ENCODE peak calls at places on chromosomes 7 and 10, in six cellular contexts. L is thoracic aorta, M is left ventricle myocardium inferior, J is sigmoid colon, G is PC-3, W is psoas muscle. Y is an unnamed sample.

GRCh38 chr10:123995461-123996131 is 97.8 kb downstream of the CHST15 start:
- DNase-seq in L (no peak), M (peak; percentile 31), J (peak; percentile 88), G (peak; percentile 76), W (peak; percentile 54), Y (no peak)

GRCh38 chr10:27153855-27154198 is 357 bp downstream of the YME1L1 start:
- DNase-seq in L (no peak), M (no peak), J (no peak), G (peak; percentile 3), W (no peak), Y (no peak)

GRCh38 chr10:1368772-1369171 is 312.6 kb downstream of the WDR37 start:
- DNase-seq in L (no peak), M (no peak), J (no peak), G (peak; percentile 18), W (no peak), Y (no peak)

GRCh38 chr10:50404021-50404823 is 152.9 kb upstream of the ASAH2 start:
- DNase-seq in L (no peak), M (no peak), J (no peak), G (no peak), W (no peak), Y (no peak)

GRCh38 chr7:15686957-15687644 is 618 bp upstream of the MEOX2 start:
- DNase-seq in L (no peak), M (peak; percentile 17), J (peak; percentile 62), G (no peak), W (no peak), Y (no peak)

GRCh38 chr7:39670052-39670451 is 46.7 kb downstream of the RALA start:
- DNase-seq in L (no peak), M (no peak), J (no peak), G (no peak), W (no peak), Y (no peak)

GRCh38 chr7:76047305-76047810 is 442 bp downstream of the STYXL1 start:
- DNase-seq in L (no peak), M (no peak), J (no peak), G (no peak), W (no peak), Y (no peak)

GRCh38 chr7:55569269-55569663 is 3.0 kb downstream of the VOPP1 start:
- DNase-seq in L (no peak), M (no peak), J (no peak), G (no peak), W (no peak), Y (no peak)

DNA sequence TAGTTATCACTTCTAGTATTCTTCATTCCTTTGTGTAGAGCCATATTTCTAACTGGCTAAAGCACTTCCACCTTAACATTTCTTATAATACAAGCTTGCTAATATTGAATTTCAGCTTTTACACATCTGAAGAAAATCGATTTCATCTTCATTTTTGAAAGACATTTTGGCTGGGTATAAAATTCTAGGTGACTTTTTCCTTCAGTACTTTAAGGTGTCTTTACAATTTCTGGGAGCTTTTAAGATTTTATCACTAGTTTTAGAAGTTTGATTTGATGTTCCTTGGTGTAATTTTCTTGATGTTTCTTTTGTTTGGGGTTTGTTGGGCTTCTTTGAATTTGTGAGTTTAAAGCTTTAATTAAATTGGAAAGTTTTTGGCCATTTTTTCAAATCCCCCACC is 38.5 kb upstream of the TMEM168 start:
- DNase-seq in L (no peak), M (no peak), J (no peak), G (no peak), W (no peak), Y (no peak)
- H3K36me3 ChIP-seq in L (peaks cover 12% of the 10 kb centered on the region), M (peaks cover 60% of the 10 kb centered on the region), J (peaks cover 6% of the 10 kb centered on the region), G (peaks cover 6% of the 10 kb centered on the region), W (no peaks in the 10 kb centered on the region), Y (no peaks in the 10 kb centered on the region)

GRCh38 chr10:5887029-5887428 is 2.7 kb downstream of the ANKRD16 start:
- DNase-seq in L (no peak), M (no peak), J (no peak), G (no peak), W (no peak), Y (no peak)

GRCh38 chr10:5889624-5890518 is at the start of the genes ANKRD16 and FBH1:
- DNase-seq in L (peak; percentile 84), M (peak; percentile 99), J (peak; percentile 99), G (peak; percentile 93), W (peak; percentile 99), Y (peak; percentile 98)

GRCh38 chr10:5888352-5888751 is 1.3 kb downstream of the ANKRD16 start:
- DNase-seq in L (no peak), M (no peak), J (no peak), G (peak; percentile 8), W (no peak), Y (no peak)

GRCh38 chr10:5888843-5889623 is 660 bp downstream of the ANKRD16 start:
- DNase-seq in L (no peak), M (peak; percentile 24), J (peak; percentile 70), G (peak; percentile 3), W (peak; percentile 37), Y (no peak)

DNA sequence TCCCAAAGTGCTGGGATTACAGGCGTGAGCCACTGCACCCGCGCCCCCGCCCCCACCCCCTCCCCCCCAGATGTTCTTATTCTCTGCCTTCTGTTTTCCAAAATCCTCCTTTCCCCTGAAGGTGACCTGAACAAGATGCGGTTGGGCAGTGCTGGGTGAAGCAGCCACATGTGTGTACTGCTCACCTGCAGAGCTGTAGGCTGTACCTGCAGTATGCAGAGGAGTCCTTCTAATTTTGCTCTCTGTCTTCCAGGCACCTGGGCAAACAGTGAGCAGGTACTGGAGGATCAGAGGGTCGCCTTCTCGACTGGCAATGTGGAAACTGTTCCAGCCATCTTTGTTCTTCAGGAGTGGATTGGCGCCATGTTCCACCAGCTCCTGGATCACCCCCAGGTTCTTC is 2.1 kb downstream of the ANKRD16 start:
- DNase-seq in L (no peak), M (no peak), J (no peak), G (no peak), W (no peak), Y (no peak)
- H3K4me3 ChIP-seq in L (peak overlapping the region; percentile 94), M (peak overlapping the region; percentile 90), J (no peak overlapping the region), G (no peak overlapping the region), W (peak overlapping the region; percentile 93), Y (no peak overlapping the region)

GRCh38 chr10:44966816-44967509 is 7.4 kb downstream of the RASSF4 start:
- DNase-seq in L (no peak), M (no peak), J (no peak), G (no peak), W (no peak), Y (no peak)
- TF ChIP-seq CTCF in L (no peak), M (peak; percentile 41), J (no peak), G (peak; percentile 22), W (peak; percentile 22), Y (no peak)

DNA sequence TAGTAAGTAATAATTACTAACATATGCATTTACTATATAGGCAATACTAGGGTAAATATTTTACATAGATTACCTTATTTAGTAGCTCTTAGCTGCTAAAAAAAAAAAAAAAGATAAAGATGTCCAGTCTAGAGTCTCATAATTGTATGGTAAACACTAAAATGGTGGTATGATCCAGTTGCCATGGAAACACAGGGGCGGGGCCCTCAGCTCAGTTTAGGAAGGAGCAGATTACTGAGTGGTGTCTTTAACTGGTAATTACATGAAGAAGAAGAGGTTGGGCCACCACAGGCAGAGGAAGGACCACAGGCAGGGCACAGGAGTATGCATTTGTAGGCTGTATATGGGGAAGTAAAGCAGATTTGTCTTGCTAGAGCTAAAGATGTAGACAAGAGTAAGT is 43.7 kb downstream of the ITGB8 start:
- DNase-seq in L (no peak), M (no peak), J (no peak), G (no peak), W (no peak), Y (no peak)
- H3K36me3 ChIP-seq in L (no peaks in the 10 kb centered on the region), M (no peaks in the 10 kb centered on the region), J (no peaks in the 10 kb centered on the region), G (no peaks in the 10 kb centered on the region), W (no peaks in the 10 kb centered on the region), Y (no peaks in the 10 kb centered on the region)

DNA sequence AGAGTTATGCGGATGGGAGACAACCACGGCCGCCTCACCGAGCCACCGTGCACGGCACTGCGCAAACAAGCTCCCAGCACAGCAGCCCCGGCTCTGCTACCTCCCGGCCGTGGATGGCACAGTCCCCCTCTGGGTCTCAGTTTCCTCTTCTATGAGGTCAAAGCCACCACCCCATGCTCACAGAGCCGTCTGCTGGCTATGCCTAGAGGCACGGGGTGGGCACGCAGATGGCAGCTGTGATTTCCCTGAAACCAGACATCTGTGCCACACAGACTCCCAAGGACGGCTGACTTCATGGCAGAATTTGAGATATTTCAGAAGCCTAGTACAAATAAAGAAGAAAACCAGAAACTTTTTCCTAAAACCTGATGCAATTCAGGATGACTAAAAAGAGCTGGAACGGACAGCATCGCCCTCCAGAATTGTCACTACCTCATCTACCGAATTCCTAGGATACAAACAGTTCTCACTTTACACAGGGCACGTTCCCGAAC is 73.2 kb downstream of the AMZ1 start:
- DNase-seq in L (no peak), M (no peak), J (no peak), G (no peak), W (no peak), Y (no peak)
- H3K4me3 ChIP-seq in L (peak overlapping the region; percentile 58), M (peak overlapping the region; percentile 49), J (no peak overlapping the region), G (no peak overlapping the region), W (peak overlapping the region; percentile 52), Y (peak overlapping the region; percentile 23)

Y was measured in gastrocnemius medialis.